ENCODE peak calls at places on chromosomes 2 and 18, in seven cellular contexts. X is iPS-NIHi11; N is psoas muscle; M is activated T-helper 1 cell treated with anti-CD3 and anti-CD28 coated beads, Interleukin-2, amount 50 U/mL, for 16 hours; S is colonic mucosa; J is adipocyte; K is renal cortical epithelial cell. D is an unnamed sample.
A peak's percentile ranks its signal among the peaks of the same experiment; 100 is the strongest.

GRCh38 chr2:84613082-84613481 is 96.8 kb downstream of the DNAH6 start:
- DNase-seq in M (no peak), N (no peak), S (peak; percentile 29), X (peak; percentile 15), J (no peak), K (peak; percentile 8), D (no peak)

GRCh38 chr2:156687126-156687525 is 250.9 kb downstream of the GPD2 start:
- DNase-seq in N (no peak), J (no peak), K (peak; percentile 54), X (no peak), M (no peak), S (no peak), D (no peak)

GRCh38 chr2:237964194-237964577 is 2.6 kb upstream of the UBE2F start:
- DNase-seq in M (no peak), N (no peak), J (no peak), X (no peak), K (no peak), S (no peak), D (no peak)

GRCh38 chr2:217900010-217900779 is 102.6 kb downstream of the TNS1 start:
- DNase-seq in K (no peak), X (no peak), S (no peak), J (no peak), N (peak; percentile 63), M (no peak), D (no peak)

GRCh38 chr2:160914217-160914616 is 246.0 kb upstream of the TANK start:
- DNase-seq in X (no peak), K (no peak), N (no peak), J (no peak), S (no peak), M (no peak), D (no peak)

GRCh38 chr18:10391506-10391905 is 62.9 kb upstream of the APCDD1 start:
- DNase-seq in S (no peak), X (no peak), M (no peak), N (no peak), J (no peak), K (no peak), D (no peak)

GRCh38 chr2:101521497-101521896 is 46.6 kb upstream of the RFX8 start:
- DNase-seq in S (no peak), K (no peak), J (no peak), X (no peak), N (no peak), M (no peak), D (no peak)

GRCh38 chr2:71711470-71711857 is 258.1 kb downstream of the DYSF start:
- DNase-seq in M (no peak), X (no peak), K (no peak), J (peak; percentile 12), S (no peak), N (no peak), D (no peak)

GRCh38 chr2:10447300-10448207 is 573 bp downstream of the ODC1 start:
- DNase-seq in K (peak; percentile 38), X (peak; percentile 80), N (peak; percentile 84), J (peak; percentile 69), S (peak; percentile 58), M (no peak), D (no peak)

GRCh38 chr2:121220995-121221394 is 64.0 kb downstream of the TFCP2L1 start:
- DNase-seq in M (no peak), N (no peak), S (no peak), X (no peak), J (no peak), K (peak; percentile 92), D (no peak)

GRCh38 chr18:39702888-39703287 is 2137.3 kb upstream of the CELF4 start:
- DNase-seq in K (no peak), M (no peak), X (no peak), J (no peak), S (no peak), N (no peak), D (no peak)

GRCh38 chr2:79702934-79703333 is 190.1 kb downstream of the CTNNA2 start:
- DNase-seq in S (no peak), N (no peak), J (no peak), K (no peak), X (no peak), M (no peak), D (no peak)

GRCh38 chr18:3514312-3515216 is 64.6 kb downstream of the TGIF1 start:
- DNase-seq in J (no peak), M (no peak), S (no peak), K (no peak), N (no peak), X (no peak), D (no peak)

GRCh38 chr2:109256921-109257320 is 127.9 kb downstream of the SH3RF3 start:
- DNase-seq in X (no peak), N (peak; percentile 78), J (no peak), S (no peak), M (no peak), K (no peak), D (no peak)

GRCh38 chr2:5915926-5916325 is 223.7 kb downstream of the SOX11 start:
- DNase-seq in X (peak; percentile 44), N (no peak), S (no peak), K (no peak), M (no peak), J (peak; percentile 37), D (no peak)

GRCh38 chr2:10720983-10721343 is 467 bp upstream of the ATP6V1C2 start:
- DNase-seq in M (no peak), N (no peak), K (no peak), X (peak; percentile 34), S (no peak), J (no peak), D (no peak)

GRCh38 chr2:2252179-2252578 is 78.9 kb downstream of the MYT1L start:
- DNase-seq in S (no peak), M (no peak), K (no peak), N (no peak), J (no peak), X (no peak), D (no peak)

GRCh38 chr18:22544626-22545025 is 126.9 kb upstream of the CTAGE1 start:
- DNase-seq in J (no peak), N (no peak), M (no peak), K (no peak), X (no peak), S (no peak), D (peak; percentile 22)

GRCh38 chr18:61892683-61893303 is at the start of gene RNF152:
- DNase-seq in S (peak; percentile 54), N (peak; percentile 55), K (peak; percentile 5), X (peak; percentile 62), J (peak; percentile 64), M (no peak), D (peak; percentile 42)